ENCODE peak calls at places on chromosomes 4 and X, in five cellular contexts. A is trophoblast cell, S is IMR-90, T is H1, F is H9. P is an unnamed sample.

GRCh38 chrX:47879447-47879846 is 42.7 kb downstream of the ZNF81 start:
- DNase-seq in A (no peak), S (no peak), T (no peak), F (no peak), P (no peak)

GRCh38 chr4:54539500-54540029 is 118.2 kb upstream of the KIT start:
- DNase-seq in A (peak), S (peak), T (peak), F (peak), P (peak)

GRCh38 chr4:6546681-6547447 is 28.1 kb upstream of the MAN2B2 start:
- DNase-seq in A (peak), S (peak), T (peak), F (peak), P (peak)

GRCh38 chrX:12771445-12772069 is 19.7 kb upstream of the PRPS2 start:
- DNase-seq in A (peak), S (peak), T (peak), F (peak), P (peak)

GRCh38 chr4:165152527-165152926 is 39.9 kb upstream of the TMEM192 start:
- DNase-seq in A (no peak), S (no peak), T (no peak), F (no peak), P (peak)

GRCh38 chr4:100569196-100569595 is 51.4 kb upstream of the EMCN start:
- DNase-seq in A (no peak), S (no peak), T (no peak), F (no peak), P (no peak)

GRCh38 chr4:113899260-113900177 is 79.9 kb downstream of the ARSJ start:
- DNase-seq in A (no peak), S (no peak), T (no peak), F (no peak), P (no peak)

GRCh38 chr4:69760455-69760854 is at the start of gene SULT1B1:
- DNase-seq in A (no peak), S (peak), T (no peak), F (no peak), P (peak)

GRCh38 chrX:114800719-114801118 is 216.7 kb downstream of the IL13RA2 start:
- DNase-seq in A (peak), S (peak), T (no peak), F (no peak), P (peak)

GRCh38 chrX:137405449-137406140 is 160.3 kb upstream of the ZIC3 start:
- DNase-seq in A (no peak), S (no peak), T (no peak), F (no peak), P (no peak)

GRCh38 chr4:3296651-3297050 is 3.8 kb downstream of the RGS12 start:
- DNase-seq in A (no peak), S (no peak), T (no peak), F (no peak), P (no peak)

GRCh38 chr4:105210901-105211300 is 64.2 kb downstream of the TET2 start:
- DNase-seq in A (no peak), S (no peak), T (no peak), F (no peak), P (no peak)

GRCh38 chrX:13094780-13095425 is 50.5 kb upstream of the FAM9C start:
- DNase-seq in A (peak), S (peak), T (no peak), F (no peak), P (peak)

GRCh38 chrX:46386511-46386910 is 158.7 kb downstream of the ZNF674 start:
- DNase-seq in A (no peak), S (no peak), T (no peak), F (no peak), P (no peak)

GRCh38 chr4:121733942-121734341 is 31.0 kb downstream of the SMIM43 start:
- DNase-seq in A (no peak), S (no peak), T (no peak), F (no peak), P (no peak)

GRCh38 chr4:171812377-171813194 is 618 bp upstream of the GALNTL6 start:
- DNase-seq in A (no peak), S (no peak), T (no peak), F (peak), P (peak)

GRCh38 chr4:80610845-80611244 is 275.3 kb downstream of the CFAP299 start:
- DNase-seq in A (no peak), S (peak), T (no peak), F (no peak), P (no peak)

GRCh38 chrX:128460835-128461234 is 408.6 kb upstream of the ACTRT1 start:
- DNase-seq in A (peak), S (no peak), T (no peak), F (no peak), P (no peak)

GRCh38 chrX:47748576-47748975 is 88.1 kb upstream of the ZNF81 start:
- DNase-seq in A (no peak), S (no peak), T (no peak), F (no peak), P (no peak)

GRCh38 chr4:34920032-34920431 is 1324.3 kb downstream of the ARAP2 start:
- DNase-seq in A (no peak), S (no peak), T (no peak), F (no peak), P (no peak)

GRCh38 chrX:72604705-72605104 is 32.1 kb upstream of the HDAC8 start:
- DNase-seq in A (no peak), S (no peak), T (no peak), F (no peak), P (no peak)

GRCh38 chr4:73777612-73778011 is 37.2 kb downstream of the CXCL8 start:
- DNase-seq in A (no peak), S (peak), T (no peak), F (no peak), P (no peak)

GRCh38 chr4:139453041-139453370 is 915 bp upstream of the RAB33B start:
- DNase-seq in A (peak), S (no peak), T (no peak), F (no peak), P (no peak)

GRCh38 chr4:107743532-107743931 is 23.5 kb upstream of the PAPSS1 start:
- DNase-seq in A (no peak), S (peak), T (no peak), F (no peak), P (peak)
- H2AFZ ChIP-seq in A (no peak), S (no peak), T (no peak), F (no peak), P (no peak)

GRCh38 chr4:127783026-127783769 is 1.1 kb downstream of the HSPA4L start:
- DNase-seq in A (peak), S (peak), T (peak), F (peak), P (peak)

GRCh38 chr4:127782025-127782274 is 172 bp upstream of the HSPA4L start:
- DNase-seq in A (peak), S (peak), T (peak), F (peak), P (no peak)

GRCh38 chr4:127781303-127782024 is 658 bp upstream of the HSPA4L start:
- DNase-seq in A (peak), S (peak), T (no peak), F (no peak), P (peak)

GRCh38 chr4:127783971-127784519 is 1.9 kb downstream of the HSPA4L start:
- DNase-seq in A (no peak), S (no peak), T (no peak), F (no peak), P (no peak)

DNA sequence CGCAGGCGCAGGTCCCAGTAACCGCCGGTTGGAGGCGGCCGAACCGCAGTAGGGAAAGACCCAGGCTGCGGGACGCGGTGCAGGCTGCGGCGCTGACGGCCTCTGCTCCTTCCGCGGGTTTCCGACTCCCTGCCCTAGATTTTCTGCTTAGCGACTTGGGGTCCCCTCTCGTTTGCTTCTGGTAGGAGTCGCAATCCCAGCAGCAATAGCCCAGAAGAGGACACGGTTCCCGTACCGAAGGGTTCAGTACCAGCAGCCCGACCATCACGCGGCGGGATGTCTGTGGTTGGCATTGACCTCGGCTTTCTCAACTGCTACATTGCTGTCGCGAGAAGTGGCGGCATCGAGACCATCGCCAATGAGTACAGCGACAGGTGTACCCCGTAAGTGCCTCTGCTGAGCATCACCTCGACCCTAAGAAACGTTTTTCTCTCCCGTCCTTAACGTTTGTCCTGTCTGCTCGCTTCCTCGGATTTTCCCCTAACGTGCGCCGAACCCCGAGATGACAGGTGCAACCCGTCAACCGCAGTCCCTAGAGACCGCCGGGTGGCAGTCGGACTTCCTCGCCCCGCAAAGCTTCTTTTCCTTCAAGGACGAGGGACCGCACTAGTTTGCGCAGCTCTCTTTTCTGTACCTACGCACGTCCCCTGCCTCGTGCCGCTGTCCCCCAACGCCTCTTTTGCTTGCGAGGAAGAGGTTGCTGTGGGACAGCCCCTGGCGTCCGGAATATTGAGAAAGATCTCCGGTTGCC is at the start of gene HSPA4L:
- DNase-seq in A (peak), S (peak), T (no peak), F (no peak), P (peak)
- H3K18ac ChIP-seq in A (peak), S (peak), T (peak), F (peak), P (peak)

GRCh38 chr4:47468686-47469365 is 5.3 kb upstream of the COMMD8 start:
- DNase-seq in A (peak), S (peak), T (no peak), F (no peak), P (peak)
- H4K8ac ChIP-seq in A (no peak), S (peak), T (no peak), F (no peak), P (no peak)

GRCh38 chr4:579543-580175 is 3.6 kb upstream of the TMEM271 start:
- DNase-seq in A (no peak), S (no peak), T (no peak), F (no peak), P (no peak)

GRCh38 chr4:576991-577498 is 950 bp upstream of the TMEM271 start:
- DNase-seq in A (no peak), S (no peak), T (no peak), F (no peak), P (peak)

GRCh38 chr4:576245-576821 is at the start of gene TMEM271:
- DNase-seq in A (no peak), S (no peak), T (peak), F (no peak), P (no peak)

GRCh38 chr4:578451-579443 is 2.7 kb upstream of the TMEM271 start:
- DNase-seq in A (no peak), S (no peak), T (no peak), F (no peak), P (no peak)

GRCh38 chr4:577499-578450 is 1.7 kb upstream of the TMEM271 start:
- DNase-seq in A (peak), S (no peak), T (peak), F (peak), P (peak)
- H2AFZ ChIP-seq in A (no peak), S (peak), T (peak), F (no peak), P (no peak)

GRCh38 chr4:22072726-22073125 is 124.2 kb upstream of the KCNIP4 start:
- DNase-seq in A (no peak), S (no peak), T (no peak), F (no peak), P (no peak)

GRCh38 chr4:22072240-22072639 is 123.7 kb upstream of the KCNIP4 start:
- DNase-seq in A (no peak), S (no peak), T (no peak), F (no peak), P (no peak)

GRCh38 chr4:22071749-22072148 is 123.2 kb upstream of the KCNIP4 start:
- DNase-seq in A (peak), S (no peak), T (no peak), F (no peak), P (no peak)

GRCh38 chr4:22070256-22070655 is 121.7 kb upstream of the KCNIP4 start:
- DNase-seq in A (no peak), S (no peak), T (no peak), F (no peak), P (no peak)
- H3K18ac ChIP-seq in A (no peak), S (no peak), T (no peak), F (no peak), P (no peak)

GRCh38 chrX:18455384-18455783 is 30.0 kb downstream of the CDKL5 start:
- DNase-seq in A (no peak), S (no peak), T (no peak), F (no peak), P (no peak)
- H4K8ac ChIP-seq in A (no peak), S (no peak), T (no peak), F (no peak), P (no peak)

GRCh38 chr4:147057631-147057980 is 111.9 kb upstream of the TTC29 start:
- DNase-seq in A (peak), S (peak), T (no peak), F (no peak), P (peak)
- H2AFZ ChIP-seq in A (no peak), S (no peak), T (peak), F (no peak), P (no peak)